ENCODE peak calls at places on chromosomes 5 and 9, in seven cellular contexts. Y, Z, I, K, R, N and E are unnamed samples.
A peak's percentile ranks its signal among the peaks of the same experiment; 100 is the strongest.

GRCh38 chr5:78560456-78560855 is 88.1 kb downstream of the LHFPL2 start:
- DNase-seq in Y (no peak), Z (no peak), I (no peak), K (no peak), R (no peak), N (no peak), E (no peak)

GRCh38 chr9:123395276-123396006 is 39.4 kb downstream of the CRB2 start:
- DNase-seq in Y (no peak), Z (no peak), I (no peak), K (no peak), R (no peak), N (no peak), E (peak; percentile 34)

GRCh38 chr5:80097516-80097915 is 62.4 kb downstream of the THBS4 start:
- DNase-seq in Y (no peak), Z (no peak), I (no peak), K (no peak), R (no peak), N (no peak), E (peak; percentile 92)

GRCh38 chr5:143929486-143929885 is 117.5 kb downstream of the HMHB1 start:
- DNase-seq in Y (no peak), Z (no peak), I (no peak), K (no peak), R (no peak), N (no peak), E (no peak)

GRCh38 chr9:61666849-61667371 is 477.1 kb downstream of the SPATA31A7 start:
- DNase-seq in Y (no peak), Z (no peak), I (no peak), K (no peak), R (no peak), N (no peak), E (no peak)

GRCh38 chr9:116504893-116505480 is 182.1 kb upstream of the TRIM32 start:
- DNase-seq in Y (no peak), Z (no peak), I (no peak), K (no peak), R (no peak), N (peak; percentile 23), E (no peak)

GRCh38 chr5:4640793-4641192 is 499.3 kb upstream of the ADAMTS16 start:
- DNase-seq in Y (no peak), Z (peak; percentile 21), I (no peak), K (no peak), R (peak; percentile 31), N (no peak), E (peak; percentile 46)

GRCh38 chr5:134534726-134535110 is 9.2 kb downstream of the JADE2 start:
- DNase-seq in Y (no peak), Z (no peak), I (no peak), K (no peak), R (no peak), N (no peak), E (no peak)

GRCh38 chr9:126146254-126147145 is 180.1 kb upstream of the MVB12B start:
- DNase-seq in Y (no peak), Z (peak; percentile 78), I (no peak), K (peak; percentile 4), R (peak; percentile 62), N (peak; percentile 91), E (peak; percentile 87)
- TF ChIP-seq CTCF in Y (peak; percentile 76), Z (peak; percentile 39), I (peak; percentile 27), K (peak; percentile 61), R (peak; percentile 79), N (peak; percentile 81), E (peak; percentile 80)

DNA sequence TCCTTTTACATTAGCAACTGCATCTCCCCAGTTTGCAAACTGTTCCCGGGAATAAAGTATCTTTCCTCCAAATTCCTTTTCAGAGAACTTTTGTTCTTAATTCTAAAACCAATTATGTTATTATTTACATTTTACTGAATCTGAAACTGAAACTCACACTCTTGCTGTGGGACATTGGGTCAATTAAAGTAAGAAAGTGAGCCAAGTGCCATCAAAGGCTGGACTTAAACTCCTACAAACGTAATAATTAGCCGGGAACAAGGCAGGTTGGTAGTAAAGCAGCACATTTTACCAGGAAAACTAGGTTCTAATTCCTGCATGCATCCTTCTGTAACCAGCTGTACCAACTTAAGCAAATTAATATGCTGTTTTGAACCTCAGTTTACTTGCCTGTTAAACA is 328.2 kb upstream of the ZNF462 start:
- DNase-seq in Y (no peak), Z (no peak), I (no peak), K (no peak), R (no peak), N (no peak), E (no peak)
- H2AFZ ChIP-seq in Y (no peak overlapping the region), Z (no peak overlapping the region), I (no peak overlapping the region), K (no peak overlapping the region), R (no peak overlapping the region), N (no peak overlapping the region), E (peak overlapping the region; percentile 47)

GRCh38 chr5:140344683-140345423 is 1.6 kb downstream of the HBEGF start:
- DNase-seq in Y (no peak), Z (peak; percentile 56), I (no peak), K (peak; percentile 40), R (no peak), N (no peak), E (no peak)

GRCh38 chr5:140345919-140346347 is 470 bp downstream of the HBEGF start:
- DNase-seq in Y (no peak), Z (peak; percentile 71), I (peak; percentile 58), K (peak; percentile 42), R (no peak), N (peak; percentile 35), E (peak; percentile 85)

GRCh38 chr5:140348104-140348503 is 1.7 kb upstream of the HBEGF start:
- DNase-seq in Y (no peak), Z (no peak), I (no peak), K (peak; percentile 57), R (no peak), N (no peak), E (no peak)

GRCh38 chr5:140347382-140347781 is 979 bp upstream of the HBEGF start:
- DNase-seq in Y (no peak), Z (no peak), I (no peak), K (no peak), R (no peak), N (no peak), E (no peak)

GRCh38 chr5:140346348-140347221 is at the start of gene HBEGF:
- DNase-seq in Y (peak; percentile 74), Z (peak; percentile 92), I (peak; percentile 59), K (peak; percentile 84), R (peak; percentile 78), N (peak; percentile 63), E (peak; percentile 97)
- TF ChIP-seq CTCF in Y (peak; percentile 67), Z (peak; percentile 48), I (peak; percentile 25), K (peak; percentile 75), R (peak; percentile 79), N (peak; percentile 58), E (peak; percentile 64)

GRCh38 chr9:74555015-74555414 is 57.9 kb downstream of the RORB start:
- DNase-seq in Y (no peak), Z (peak; percentile 47), I (no peak), K (no peak), R (no peak), N (no peak), E (no peak)
- H2AFZ ChIP-seq in Y (no peak overlapping the region), Z (no peak overlapping the region), I (no peak overlapping the region), K (no peak overlapping the region), R (no peak overlapping the region), N (no peak overlapping the region), E (no peak overlapping the region)

GRCh38 chr9:68779558-68780376 is 74.7 kb downstream of the PIP5K1B start:
- DNase-seq in Y (peak; percentile 81), Z (peak; percentile 97), I (peak; percentile 95), K (peak; percentile 96), R (peak; percentile 84), N (peak; percentile 89), E (peak; percentile 97)
- TF ChIP-seq CTCF in Y (peak; percentile 15), Z (peak; percentile 44), I (peak; percentile 17), K (peak; percentile 78), R (no peak), N (peak; percentile 92), E (peak; percentile 42)

GRCh38 chr5:86981898-86982297 is 285.8 kb upstream of the RASA1 start:
- DNase-seq in Y (no peak), Z (no peak), I (no peak), K (no peak), R (no peak), N (no peak), E (no peak)

GRCh38 chr5:86977185-86977584 is 290.5 kb upstream of the RASA1 start:
- DNase-seq in Y (no peak), Z (no peak), I (peak; percentile 37), K (no peak), R (no peak), N (no peak), E (no peak)

GRCh38 chr5:86977808-86978207 is 289.9 kb upstream of the RASA1 start:
- DNase-seq in Y (no peak), Z (no peak), I (no peak), K (no peak), R (no peak), N (no peak), E (no peak)

GRCh38 chr5:86983208-86983607 is 284.5 kb upstream of the RASA1 start:
- DNase-seq in Y (no peak), Z (no peak), I (no peak), K (no peak), R (no peak), N (no peak), E (no peak)

DNA sequence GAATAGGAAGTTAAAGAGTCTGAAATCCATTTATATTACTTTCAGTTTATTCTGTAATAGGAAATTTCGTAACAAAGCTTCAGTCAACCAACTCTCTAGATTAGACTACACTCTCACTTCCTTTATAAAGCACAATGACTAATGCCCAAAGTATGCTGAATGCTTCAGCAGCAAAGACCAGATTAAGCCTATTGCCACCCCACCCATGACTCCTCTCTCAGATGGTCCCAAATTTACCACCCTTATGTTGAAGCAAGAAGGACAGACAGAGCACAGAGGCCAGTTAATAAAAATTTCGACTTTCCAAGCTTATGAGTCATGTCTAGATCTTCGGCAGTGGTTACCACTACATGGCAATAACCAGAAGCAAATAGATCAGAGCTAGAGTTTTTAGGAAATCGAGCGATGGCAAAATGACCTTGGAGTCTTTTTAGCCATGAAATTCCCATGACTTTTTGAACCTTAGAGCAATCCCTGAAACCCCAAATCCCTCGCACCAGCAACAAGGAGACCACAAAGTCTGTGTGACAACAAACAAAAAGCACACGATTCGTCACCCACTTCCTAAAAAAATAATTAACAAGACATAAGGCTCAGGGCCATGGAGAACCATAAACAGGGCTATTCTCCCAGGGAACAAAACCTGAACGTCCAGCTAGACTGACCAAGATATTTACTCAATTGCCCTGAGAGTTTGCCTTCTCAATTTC is 287.7 kb upstream of the RASA1 start:
- DNase-seq in Y (peak; percentile 33), Z (no peak), I (peak; percentile 84), K (no peak), R (no peak), N (peak; percentile 3), E (no peak)
- H2AFZ ChIP-seq in Y (peak overlapping the region; percentile 89), Z (no peak overlapping the region), I (no peak overlapping the region), K (no peak overlapping the region), R (no peak overlapping the region), N (no peak overlapping the region), E (no peak overlapping the region)

GRCh38 chr5:10741661-10742060 is 19.4 kb downstream of the DAP start:
- DNase-seq in Y (no peak), Z (no peak), I (no peak), K (no peak), R (no peak), N (no peak), E (no peak)
- TF ChIP-seq CTCF in Y (no peak), Z (no peak), I (no peak), K (peak; percentile 67), R (peak; percentile 27), N (peak; percentile 32), E (peak; percentile 15)